ENCODE peak calls at places on chromosomes 6 and 20, in four cellular contexts. T, R, Q and S are unnamed samples.
A peak's percentile ranks its signal among the peaks of the same experiment; 100 is the strongest.

GRCh38 chr6:20717743-20718142 is 183.5 kb downstream of the CDKAL1 start:
- DNase-seq in T (no peak), R (no peak), Q (no peak), S (no peak)

GRCh38 chr6:119749341-119749740 is 399.8 kb upstream of the MAN1A1 start:
- DNase-seq in T (no peak), R (no peak), Q (no peak), S (no peak)

GRCh38 chr6:134436281-134436815 is 118.4 kb upstream of the SGK1 start:
- DNase-seq in T (no peak), R (no peak), Q (no peak), S (peak; percentile 47)

GRCh38 chr6:33419580-33420492 is at the start of gene SYNGAP1:
- DNase-seq in T (peak; percentile 74), R (peak; percentile 93), Q (peak; percentile 36), S (no peak)

GRCh38 chr6:83490177-83490576 is 22.2 kb upstream of the PRSS35 start:
- DNase-seq in T (no peak), R (no peak), Q (no peak), S (no peak)

GRCh38 chr6:13431861-13432465 is 55.4 kb downstream of the GFOD1 start:
- DNase-seq in T (no peak), R (no peak), Q (no peak), S (no peak)

GRCh38 chr6:156948807-156949206 is 171.6 kb downstream of the ARID1B start:
- DNase-seq in T (no peak), R (no peak), Q (no peak), S (no peak)

GRCh38 chr6:126228001-126228791 is 111.7 kb upstream of the CENPW start:
- DNase-seq in T (no peak), R (no peak), Q (no peak), S (no peak)

GRCh38 chr6:287500-287883 is 4.8 kb upstream of the DUSP22 start:
- DNase-seq in T (no peak), R (no peak), Q (no peak), S (no peak)

GRCh38 chr20:58306421-58307261 is 2.9 kb upstream of the RAB22A start:
- DNase-seq in T (no peak), R (no peak), Q (peak; percentile 24), S (peak; percentile 62)

GRCh38 chr20:50646483-50646996 is 44.8 kb downstream of the RIPOR3 start:
- DNase-seq in T (no peak), R (no peak), Q (no peak), S (no peak)

GRCh38 chr6:116672306-116672705 is 3.7 kb upstream of the ZUP1 start:
- DNase-seq in T (no peak), R (no peak), Q (no peak), S (no peak)

GRCh38 chr20:58054744-58055373 is 173.6 kb downstream of the ANKRD60 start:
- DNase-seq in T (peak; percentile 40), R (no peak), Q (no peak), S (no peak)

GRCh38 chr6:166958926-166959861 is 2.8 kb upstream of the RNASET2 start:
- DNase-seq in T (no peak), R (no peak), Q (no peak), S (no peak)

GRCh38 chr6:149445095-149445466 is 39.7 kb downstream of the ZC3H12D start:
- DNase-seq in T (no peak), R (no peak), Q (no peak), S (no peak)

GRCh38 chr6:140050232-140050995 is 676.0 kb upstream of the CITED2 start:
- DNase-seq in T (peak; percentile 20), R (no peak), Q (no peak), S (no peak)

GRCh38 chr6:128655978-128656498 is 135.6 kb upstream of the PTPRK start:
- DNase-seq in T (no peak), R (no peak), Q (no peak), S (no peak)

GRCh38 chr6:111844376-111844775 is 28.9 kb downstream of the FYN start:
- DNase-seq in T (no peak), R (no peak), Q (no peak), S (no peak)

GRCh38 chr20:15031546-15032351 is 694.3 kb upstream of the FLRT3 start:
- DNase-seq in T (no peak), R (no peak), Q (no peak), S (no peak)

GRCh38 chr6:167827588-167828324 is 1.0 kb downstream of the AFDN start:
- DNase-seq in T (peak; percentile 44), R (peak; percentile 78), Q (peak; percentile 65), S (peak; percentile 50)

GRCh38 chr6:135603249-135603648 is 105.7 kb upstream of the AHI1 start:
- DNase-seq in T (no peak), R (no peak), Q (no peak), S (no peak)

DNA sequence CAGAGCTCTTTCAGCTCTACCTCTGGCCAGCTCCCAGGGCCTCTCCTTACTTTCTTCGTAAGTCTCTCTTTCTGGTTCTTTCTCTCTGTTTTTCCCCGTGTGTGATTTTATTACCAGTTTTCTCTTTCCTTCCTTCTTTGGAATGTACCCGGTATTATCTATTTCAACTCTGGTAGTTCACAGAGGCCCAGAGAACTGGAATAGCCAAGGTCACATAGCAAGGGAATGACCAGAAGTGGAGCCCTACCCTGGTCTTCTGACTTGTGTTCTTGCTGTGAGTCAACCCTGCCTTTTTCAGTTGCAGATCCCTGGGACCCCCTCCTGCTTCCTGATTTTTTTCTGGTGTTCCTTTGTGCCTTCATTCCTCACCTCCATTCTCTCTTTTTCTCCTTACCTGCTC is 764 bp upstream of the RNF39 start:
- DNase-seq in T (no peak), R (no peak), Q (no peak), S (no peak)
- H3K27ac ChIP-seq in T (no peak overlapping the region), R (no peak overlapping the region), Q (peak overlapping the region; percentile 73), S (peak overlapping the region; percentile 4)

GRCh38 chr20:41426361-41426900 is 59.8 kb upstream of the EMILIN3 start:
- DNase-seq in T (no peak), R (no peak), Q (no peak), S (no peak)

GRCh38 chr20:41424546-41424945 is 57.9 kb upstream of the EMILIN3 start:
- DNase-seq in T (no peak), R (no peak), Q (no peak), S (no peak)

GRCh38 chr20:41424025-41424424 is 57.4 kb upstream of the EMILIN3 start:
- DNase-seq in T (no peak), R (no peak), Q (no peak), S (no peak)

GRCh38 chr20:41425180-41425884 is 58.7 kb upstream of the EMILIN3 start:
- DNase-seq in T (no peak), R (no peak), Q (no peak), S (no peak)

DNA sequence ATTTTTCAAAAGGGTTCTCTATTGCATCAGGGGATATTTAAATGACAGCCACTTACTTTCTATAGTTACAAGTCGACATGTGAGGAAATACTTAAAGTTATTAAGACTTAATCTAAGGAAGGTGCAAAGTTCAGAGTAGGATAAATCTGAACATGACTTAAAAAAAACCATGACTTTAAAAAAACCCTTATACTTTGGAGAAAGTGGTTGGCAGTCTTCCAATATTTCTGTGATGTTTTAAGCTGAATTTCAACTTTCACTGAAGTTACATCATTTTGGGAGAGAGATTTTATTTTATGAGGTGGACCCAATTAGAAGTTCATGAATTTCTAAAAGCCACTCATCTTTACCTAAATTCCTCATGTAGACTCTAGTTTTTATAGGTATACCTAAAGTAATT is 56.4 kb upstream of the EMILIN3 start:
- DNase-seq in T (no peak), R (no peak), Q (no peak), S (no peak)
- H3K36me3 ChIP-seq in T (peaks cover 60% of the 10 kb centered on the region), R (peaks cover 13% of the 10 kb centered on the region), Q (no peaks in the 10 kb centered on the region), S (peaks cover 33% of the 10 kb centered on the region)

GRCh38 chr6:84773133-84773430 is 8.7 kb upstream of the TBX18 start:
- DNase-seq in T (no peak), R (no peak), Q (no peak), S (no peak)
- H3K4me3 ChIP-seq in T (peak overlapping the region; percentile 62), R (peak overlapping the region; percentile 40), Q (no peak overlapping the region), S (no peak overlapping the region)

GRCh38 chr6:138769102-138769676 is 4.4 kb upstream of the CCDC28A start:
- DNase-seq in T (no peak), R (no peak), Q (no peak), S (no peak)

GRCh38 chr6:138776659-138777058 is 3.1 kb downstream of the CCDC28A start:
- DNase-seq in T (no peak), R (no peak), Q (no peak), S (no peak)

GRCh38 chr6:138774370-138774769 is 801 bp downstream of the CCDC28A start:
- DNase-seq in T (no peak), R (no peak), Q (no peak), S (no peak)

GRCh38 chr6:138773177-138774091 is at the start of gene CCDC28A:
- DNase-seq in T (peak; percentile 93), R (peak; percentile 97), Q (peak; percentile 93), S (peak; percentile 96)

GRCh38 chr6:138772596-138773176 is 883 bp upstream of the CCDC28A start:
- DNase-seq in T (no peak), R (no peak), Q (no peak), S (no peak)
- H3K27ac ChIP-seq in T (peak overlapping the region; percentile 98), R (peak overlapping the region; percentile 90), Q (peak overlapping the region; percentile 99), S (peak overlapping the region; percentile 100)

GRCh38 chr20:36499211-36499610 is 42.1 kb upstream of the MYL9 start:
- DNase-seq in T (no peak), R (peak; percentile 56), Q (no peak), S (no peak)
- H3K36me3 ChIP-seq in T (peaks cover 72% of the 10 kb centered on the region), R (peaks cover 39% of the 10 kb centered on the region), Q (no peaks in the 10 kb centered on the region), S (peaks cover 53% of the 10 kb centered on the region)